ENCODE peak calls at places on chromosome 17, in seven cellular contexts. One of them, this sample, is unnamed. For H3K4me1 and H3K27me3, the result is how much of the 10 kb centered on the place peaks cover.

GRCh38 chr17:45298546-45299285 is 18.1 kb downstream of the MAP3K14 start:
- DNase-seq in uterus: no peak
- DNase-seq in psoas muscle: no peak
- DNase-seq in aorta: no peak
- DNase-seq in CD4-positive, alpha-beta memory T cell: no peak
- DNase-seq in endodermal cell: peak
- DNase-seq in transverse colon: no peak
- DNase-seq in this sample: no peak

GRCh38 chr17:28665994-28666393 is 4.0 kb downstream of the SUPT6H start:
- DNase-seq in CD4-positive, alpha-beta memory T cell: no peak
- DNase-seq in psoas muscle: no peak
- DNase-seq in uterus: no peak
- DNase-seq in endodermal cell: no peak
- DNase-seq in aorta: no peak
- DNase-seq in transverse colon: no peak
- DNase-seq in this sample: no peak

GRCh38 chr17:8623591-8623990 is 6.9 kb downstream of the MYH10 start:
- DNase-seq in psoas muscle: no peak
- DNase-seq in transverse colon: no peak
- DNase-seq in uterus: no peak
- DNase-seq in CD4-positive, alpha-beta memory T cell: no peak
- DNase-seq in endodermal cell: no peak
- DNase-seq in aorta: no peak
- DNase-seq in this sample: no peak

GRCh38 chr17:81223758-81224122 is 975 bp upstream of the CEP131 start:
- DNase-seq in aorta: no peak
- DNase-seq in endodermal cell: no peak
- DNase-seq in transverse colon: peak
- DNase-seq in psoas muscle: no peak
- DNase-seq in uterus: no peak
- DNase-seq in CD4-positive, alpha-beta memory T cell: no peak
- DNase-seq in this sample: no peak

GRCh38 chr17:67019126-67019507 is 25.2 kb upstream of the CACNG1 start:
- DNase-seq in psoas muscle: no peak
- DNase-seq in uterus: no peak
- DNase-seq in aorta: no peak
- DNase-seq in endodermal cell: no peak
- DNase-seq in transverse colon: no peak
- DNase-seq in CD4-positive, alpha-beta memory T cell: no peak
- DNase-seq in this sample: no peak

GRCh38 chr17:15966183-15966878 is 21.4 kb downstream of the ADORA2B start:
- DNase-seq in psoas muscle: no peak
- DNase-seq in uterus: no peak
- DNase-seq in aorta: no peak
- DNase-seq in CD4-positive, alpha-beta memory T cell: no peak
- DNase-seq in transverse colon: peak
- DNase-seq in endodermal cell: peak
- DNase-seq in this sample: no peak

GRCh38 chr17:77929180-77929564 is 29.3 kb upstream of the TNRC6C start:
- DNase-seq in CD4-positive, alpha-beta memory T cell: no peak
- DNase-seq in endodermal cell: no peak
- DNase-seq in psoas muscle: no peak
- DNase-seq in aorta: no peak
- DNase-seq in transverse colon: no peak
- DNase-seq in uterus: no peak
- DNase-seq in this sample: no peak

GRCh38 chr17:62819511-62820221 is 11.6 kb upstream of the MARCHF10 start:
- DNase-seq in psoas muscle: peak
- DNase-seq in transverse colon: peak
- DNase-seq in aorta: peak
- DNase-seq in endodermal cell: peak
- DNase-seq in uterus: peak
- DNase-seq in CD4-positive, alpha-beta memory T cell: no peak
- DNase-seq in this sample: peak

GRCh38 chr17:50558955-50559614 is 1.4 kb upstream of the CACNA1G start:
- DNase-seq in CD4-positive, alpha-beta memory T cell: no peak
- DNase-seq in aorta: no peak
- DNase-seq in psoas muscle: no peak
- DNase-seq in uterus: peak
- DNase-seq in transverse colon: no peak
- DNase-seq in endodermal cell: peak
- DNase-seq in this sample: no peak

GRCh38 chr17:16926591-16927451 is 45.1 kb downstream of the TNFRSF13B start:
- DNase-seq in CD4-positive, alpha-beta memory T cell: no peak
- DNase-seq in endodermal cell: peak
- DNase-seq in aorta: peak
- DNase-seq in psoas muscle: no peak
- DNase-seq in uterus: no peak
- DNase-seq in transverse colon: peak
- DNase-seq in this sample: no peak

GRCh38 chr17:9115446-9116265 is 94.3 kb downstream of the NTN1 start:
- DNase-seq in CD4-positive, alpha-beta memory T cell: peak
- DNase-seq in transverse colon: peak
- DNase-seq in aorta: peak
- DNase-seq in uterus: peak
- DNase-seq in psoas muscle: peak
- DNase-seq in endodermal cell: peak
- DNase-seq in this sample: no peak

GRCh38 chr17:34673995-34674900 is 94.9 kb downstream of the TMEM132E start:
- DNase-seq in endodermal cell: no peak
- DNase-seq in uterus: no peak
- DNase-seq in transverse colon: no peak
- DNase-seq in CD4-positive, alpha-beta memory T cell: no peak
- DNase-seq in aorta: no peak
- DNase-seq in psoas muscle: no peak
- DNase-seq in this sample: peak

GRCh38 chr17:2899911-2900310 is 103.7 kb downstream of the RAP1GAP2 start:
- DNase-seq in psoas muscle: no peak
- DNase-seq in endodermal cell: no peak
- DNase-seq in transverse colon: peak
- DNase-seq in uterus: no peak
- DNase-seq in aorta: no peak
- DNase-seq in CD4-positive, alpha-beta memory T cell: no peak
- DNase-seq in this sample: no peak

GRCh38 chr17:60969500-60970037 is 291.9 kb downstream of the BCAS3 start:
- DNase-seq in aorta: no peak
- DNase-seq in transverse colon: no peak
- DNase-seq in psoas muscle: no peak
- DNase-seq in endodermal cell: no peak
- DNase-seq in uterus: no peak
- DNase-seq in CD4-positive, alpha-beta memory T cell: no peak
- DNase-seq in this sample: no peak

GRCh38 chr17:42748202-42748905 is 3.5 kb upstream of the EZH1 start:
- DNase-seq in uterus: no peak
- DNase-seq in psoas muscle: peak
- DNase-seq in aorta: no peak
- DNase-seq in CD4-positive, alpha-beta memory T cell: no peak
- DNase-seq in transverse colon: no peak
- DNase-seq in endodermal cell: no peak
- DNase-seq in this sample: no peak
- H3K4me1 ChIP-seq in uterus: under half
- H3K4me1 ChIP-seq in psoas muscle: under half
- H3K4me1 ChIP-seq in aorta: under half
- H3K4me1 ChIP-seq in CD4-positive, alpha-beta memory T cell: under half
- H3K4me1 ChIP-seq in transverse colon: under half
- H3K4me1 ChIP-seq in endodermal cell: under half
- H3K4me1 ChIP-seq in this sample: under half

GRCh38 chr17:6456321-6456720 is 12.1 kb downstream of the PIMREG start:
- DNase-seq in CD4-positive, alpha-beta memory T cell: no peak
- DNase-seq in transverse colon: no peak
- DNase-seq in uterus: no peak
- DNase-seq in endodermal cell: no peak
- DNase-seq in aorta: peak
- DNase-seq in psoas muscle: peak
- DNase-seq in this sample: no peak

GRCh38 chr17:6457688-6458190 is 13.5 kb downstream of the PIMREG start:
- DNase-seq in transverse colon: peak
- DNase-seq in CD4-positive, alpha-beta memory T cell: no peak
- DNase-seq in aorta: peak
- DNase-seq in uterus: no peak
- DNase-seq in endodermal cell: no peak
- DNase-seq in psoas muscle: peak
- DNase-seq in this sample: no peak

GRCh38 chr17:6460531-6461161 is 16.4 kb downstream of the PIMREG start:
- DNase-seq in uterus: no peak
- DNase-seq in CD4-positive, alpha-beta memory T cell: no peak
- DNase-seq in transverse colon: no peak
- DNase-seq in psoas muscle: no peak
- DNase-seq in endodermal cell: no peak
- DNase-seq in aorta: peak
- DNase-seq in this sample: no peak

GRCh38 chr17:6456914-6457687 is 12.8 kb downstream of the PIMREG start:
- DNase-seq in aorta: peak
- DNase-seq in uterus: no peak
- DNase-seq in psoas muscle: peak
- DNase-seq in CD4-positive, alpha-beta memory T cell: no peak
- DNase-seq in endodermal cell: peak
- DNase-seq in transverse colon: peak
- DNase-seq in this sample: no peak

GRCh38 chr17:6458416-6458950 is 14.2 kb downstream of the PIMREG start:
- DNase-seq in uterus: no peak
- DNase-seq in psoas muscle: no peak
- DNase-seq in CD4-positive, alpha-beta memory T cell: no peak
- DNase-seq in aorta: peak
- DNase-seq in transverse colon: no peak
- DNase-seq in endodermal cell: no peak
- DNase-seq in this sample: no peak
- H3K27me3 ChIP-seq in uterus: under half
- H3K27me3 ChIP-seq in psoas muscle: under half
- H3K27me3 ChIP-seq in CD4-positive, alpha-beta memory T cell: under half
- H3K27me3 ChIP-seq in aorta: under half
- H3K27me3 ChIP-seq in transverse colon: under half
- H3K27me3 ChIP-seq in endodermal cell: under half
- H3K27me3 ChIP-seq in this sample: under half

GRCh38 chr17:55442462-55442861 is 20.8 kb upstream of the MMD start:
- DNase-seq in psoas muscle: no peak
- DNase-seq in aorta: no peak
- DNase-seq in uterus: no peak
- DNase-seq in transverse colon: no peak
- DNase-seq in endodermal cell: no peak
- DNase-seq in CD4-positive, alpha-beta memory T cell: no peak
- DNase-seq in this sample: no peak
- H3K4me1 ChIP-seq in psoas muscle: under half
- H3K4me1 ChIP-seq in aorta: under half
- H3K4me1 ChIP-seq in uterus: under half
- H3K4me1 ChIP-seq in transverse colon: under half
- H3K4me1 ChIP-seq in endodermal cell: under half
- H3K4me1 ChIP-seq in CD4-positive, alpha-beta memory T cell: under half
- H3K4me1 ChIP-seq in this sample: under half

GRCh38 chr17:48558731-48559608 is 14.1 kb upstream of the HOXB2 start:
- DNase-seq in transverse colon: no peak
- DNase-seq in aorta: no peak
- DNase-seq in CD4-positive, alpha-beta memory T cell: no peak
- DNase-seq in uterus: no peak
- DNase-seq in endodermal cell: no peak
- DNase-seq in psoas muscle: no peak
- DNase-seq in this sample: no peak

GRCh38 chr17:48559609-48560451 is 14.9 kb upstream of the HOXB2 start:
- DNase-seq in endodermal cell: peak
- DNase-seq in CD4-positive, alpha-beta memory T cell: no peak
- DNase-seq in psoas muscle: no peak
- DNase-seq in uterus: no peak
- DNase-seq in transverse colon: no peak
- DNase-seq in aorta: no peak
- DNase-seq in this sample: no peak

GRCh38 chr17:48555616-48556533 is 11.0 kb upstream of the HOXB2 start:
- DNase-seq in transverse colon: no peak
- DNase-seq in CD4-positive, alpha-beta memory T cell: no peak
- DNase-seq in endodermal cell: peak
- DNase-seq in psoas muscle: no peak
- DNase-seq in uterus: no peak
- DNase-seq in aorta: no peak
- DNase-seq in this sample: no peak

GRCh38 chr17:48556534-48557401 is 11.9 kb upstream of the HOXB2 start:
- DNase-seq in CD4-positive, alpha-beta memory T cell: no peak
- DNase-seq in uterus: no peak
- DNase-seq in psoas muscle: no peak
- DNase-seq in transverse colon: no peak
- DNase-seq in endodermal cell: no peak
- DNase-seq in aorta: no peak
- DNase-seq in this sample: no peak

GRCh38 chr17:48558057-48558456 is 13.1 kb upstream of the HOXB2 start:
- DNase-seq in aorta: no peak
- DNase-seq in CD4-positive, alpha-beta memory T cell: no peak
- DNase-seq in psoas muscle: no peak
- DNase-seq in endodermal cell: no peak
- DNase-seq in uterus: no peak
- DNase-seq in transverse colon: no peak
- DNase-seq in this sample: no peak
- H3K27me3 ChIP-seq in aorta: under half
- H3K27me3 ChIP-seq in CD4-positive, alpha-beta memory T cell: under half
- H3K27me3 ChIP-seq in psoas muscle: under half
- H3K27me3 ChIP-seq in endodermal cell: half or more
- H3K27me3 ChIP-seq in uterus: under half
- H3K27me3 ChIP-seq in transverse colon: under half
- H3K27me3 ChIP-seq in this sample: under half

DNA sequence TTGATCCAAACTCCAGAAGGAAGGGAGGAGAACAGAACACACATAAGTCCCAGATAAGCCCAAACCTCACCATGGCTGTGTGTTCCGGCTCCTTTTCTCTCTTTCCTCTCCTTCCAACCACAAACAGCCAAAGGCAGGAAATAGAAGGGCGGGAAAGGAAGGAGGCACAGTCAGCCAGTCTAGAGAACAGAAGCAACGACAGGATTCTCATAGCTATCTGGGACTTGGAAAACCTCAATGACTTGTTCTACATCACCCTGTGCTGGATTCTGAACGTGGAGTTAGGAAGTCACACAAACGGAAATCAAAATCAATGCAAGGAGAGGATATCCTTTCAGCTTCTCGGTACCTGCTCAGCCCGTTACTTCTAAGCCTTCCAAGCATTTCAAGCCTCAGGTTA is 9.0 kb downstream of the CRK start:
- DNase-seq in aorta: no peak
- DNase-seq in CD4-positive, alpha-beta memory T cell: no peak
- DNase-seq in transverse colon: no peak
- DNase-seq in uterus: no peak
- DNase-seq in endodermal cell: no peak
- DNase-seq in psoas muscle: no peak
- DNase-seq in this sample: no peak
- H3K4me1 ChIP-seq in aorta: under half
- H3K4me1 ChIP-seq in CD4-positive, alpha-beta memory T cell: under half
- H3K4me1 ChIP-seq in transverse colon: under half
- H3K4me1 ChIP-seq in uterus: under half
- H3K4me1 ChIP-seq in endodermal cell: under half
- H3K4me1 ChIP-seq in psoas muscle: under half
- H3K4me1 ChIP-seq in this sample: half or more